ENCODE peak calls at places on chromosomes 3 and 15, in ten cellular contexts. M is fibroblast of the aortic adventitia, W is D721Med, C is B cell, N is BJ, V is kidney epithelial cell, O is A549, Y is mucosa of descending colon, K is breast epithelium, Q is cardiac fibroblast. D is an unnamed sample.

GRCh38 chr3:14565791-14566588 is 25.8 kb upstream of the GRIP2 start:
- DNase-seq in Y (no peak), O (no peak), Q (peak; percentile 27), K (no peak), C (no peak), W (no peak), N (no peak), M (peak; percentile 46), V (no peak), D (peak; percentile 28)

GRCh38 chr3:180808823-180809575 is 103.5 kb upstream of the FXR1 start:
- DNase-seq in C (no peak), Y (no peak), M (no peak), Q (no peak), N (no peak), W (no peak), O (no peak), V (no peak), K (no peak), D (no peak)

GRCh38 chr3:45640091-45640507 is 45.5 kb downstream of the LIMD1 start:
- DNase-seq in C (no peak), M (no peak), O (no peak), N (no peak), K (no peak), V (no peak), Q (no peak), Y (no peak), W (no peak), D (no peak)

GRCh38 chr3:171001957-171002694 is 24.4 kb downstream of the SLC2A2 start:
- DNase-seq in C (no peak), N (peak; percentile 37), K (no peak), M (peak; percentile 20), W (no peak), Y (no peak), V (peak; percentile 79), Q (peak; percentile 70), O (peak; percentile 95), D (no peak)

GRCh38 chr3:105253225-105253624 is 113.5 kb upstream of the ALCAM start:
- DNase-seq in N (no peak), O (no peak), W (no peak), M (peak; percentile 65), Y (no peak), K (no peak), V (no peak), C (no peak), Q (peak; percentile 9), D (no peak)

GRCh38 chr3:150746791-150747590 is 16.0 kb downstream of the SIAH2 start:
- DNase-seq in C (no peak), K (no peak), Q (peak; percentile 46), W (no peak), N (no peak), Y (no peak), M (no peak), V (no peak), O (no peak), D (no peak)

GRCh38 chr3:57556459-57557087 is 499 bp downstream of the PDE12 start:
- DNase-seq in Y (peak; percentile 67), V (no peak), N (no peak), C (no peak), W (peak; percentile 25), Q (no peak), M (no peak), O (no peak), K (no peak), D (no peak)

GRCh38 chr15:31489801-31490646 is 163.4 kb downstream of the KLF13 start:
- DNase-seq in Y (no peak), K (no peak), W (peak; percentile 65), C (peak; percentile 62), Q (peak; percentile 74), N (no peak), O (peak; percentile 75), V (no peak), M (peak; percentile 75), D (peak; percentile 72)

GRCh38 chr3:139020868-139021234 is at the start of gene PRR23B:
- DNase-seq in O (peak; percentile 12), Y (no peak), V (no peak), W (no peak), M (no peak), N (no peak), Q (no peak), C (no peak), K (no peak), D (no peak)

GRCh38 chr3:55891106-55891505 is 404.0 kb upstream of the WNT5A start:
- DNase-seq in W (no peak), M (no peak), N (no peak), Y (no peak), V (no peak), O (no peak), K (no peak), C (no peak), Q (no peak), D (no peak)

GRCh38 chr3:57557088-57557537 is 1.0 kb downstream of the PDE12 start:
- DNase-seq in Y (peak; percentile 53), M (peak; percentile 31), C (peak; percentile 46), O (peak; percentile 26), Q (peak; percentile 60), V (no peak), K (no peak), W (no peak), N (no peak), D (peak; percentile 48)

GRCh38 chr3:67646586-67647234 is 7.7 kb downstream of the SUCLG2 start:
- DNase-seq in N (no peak), K (no peak), C (no peak), M (peak; percentile 30), Q (peak; percentile 73), W (no peak), Y (no peak), O (peak; percentile 79), V (no peak), D (peak; percentile 91)

GRCh38 chr15:49423021-49423420 is at the start of gene FGF7:
- DNase-seq in V (no peak), Q (peak; percentile 19), N (no peak), W (no peak), M (peak; percentile 94), K (no peak), Y (no peak), O (no peak), C (no peak), D (no peak)

GRCh38 chr3:193872265-193872753 is 263.6 kb upstream of the HES1 start:
- DNase-seq in V (peak; percentile 98), K (peak; percentile 61), Y (no peak), W (no peak), O (peak; percentile 77), N (peak; percentile 79), M (peak; percentile 94), Q (peak; percentile 96), C (peak; percentile 20), D (peak; percentile 99)

GRCh38 chr15:45372032-45372995 is 6.0 kb downstream of the GATM start:
- DNase-seq in O (no peak), N (no peak), W (no peak), M (no peak), C (no peak), K (no peak), Q (no peak), Y (no peak), V (no peak), D (no peak)

GRCh38 chr3:48416091-48416505 is 13.8 kb downstream of the PLXNB1 start:
- DNase-seq in V (no peak), K (no peak), W (no peak), C (no peak), Q (no peak), M (no peak), Y (peak; percentile 33), N (no peak), O (no peak), D (no peak)

GRCh38 chr3:46867550-46867898 is 4.3 kb upstream of the MYL3 start:
- DNase-seq in Q (peak; percentile 32), W (no peak), O (no peak), N (no peak), K (peak; percentile 74), M (peak; percentile 60), Y (peak; percentile 67), C (no peak), V (no peak), D (no peak)

GRCh38 chr3:130384547-130384946 is 39.1 kb downstream of the COL6A5 start:
- DNase-seq in M (no peak), C (no peak), V (peak; percentile 63), N (no peak), Q (no peak), K (no peak), W (no peak), Y (no peak), O (no peak), D (no peak)

GRCh38 chr15:28995721-28996120 is 109.9 kb downstream of the APBA2 start:
- DNase-seq in W (no peak), V (no peak), K (no peak), M (no peak), Y (no peak), Q (no peak), N (no peak), C (no peak), O (no peak), D (no peak)

GRCh38 chr3:101423984-101424888 is 88.8 kb downstream of the SENP7 start:
- DNase-seq in O (no peak), C (no peak), W (no peak), Q (no peak), V (no peak), K (no peak), Y (no peak), N (no peak), M (no peak), D (no peak)
- TF ChIP-seq CTCF in O (no peak), C (no peak), W (no peak), Q (no peak), V (no peak), K (no peak), Y (no peak), N (no peak), M (no peak), D (no peak)

DNA sequence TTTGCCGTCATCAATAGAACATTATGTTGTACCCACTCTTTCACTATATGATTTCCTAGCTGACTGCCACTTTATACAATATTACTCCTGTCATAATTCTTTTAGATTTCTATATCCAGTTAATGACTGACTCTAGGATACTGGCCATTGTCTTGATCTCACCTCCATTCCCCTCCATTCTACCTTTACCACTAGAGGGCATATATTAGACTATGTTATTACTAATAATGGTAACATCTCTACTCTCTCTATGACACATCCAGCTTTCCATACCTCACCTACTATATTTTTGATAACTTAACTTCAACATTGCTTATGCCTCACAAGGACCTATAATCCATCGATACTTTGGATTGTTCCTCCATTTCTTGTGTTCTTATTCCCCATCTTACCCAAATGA is 31.4 kb upstream of the POU1F1 start:
- DNase-seq in M (no peak), W (no peak), Q (no peak), V (no peak), C (no peak), O (no peak), K (no peak), Y (no peak), N (no peak), D (no peak)
- TF ChIP-seq CTCF in M (no peak), W (no peak), Q (peak; percentile 38), V (no peak), C (peak; percentile 29), O (no peak), K (no peak), Y (no peak), N (peak; percentile 14), D (no peak)

GRCh38 chr15:35068861-35069260 is 16.2 kb downstream of the NANOGP8 start:
- DNase-seq in C (no peak), O (no peak), N (no peak), W (no peak), Q (no peak), M (no peak), V (no peak), Y (no peak), K (no peak), D (no peak)
- TF ChIP-seq CTCF in C (no peak), O (no peak), N (no peak), W (no peak), Q (no peak), M (no peak), V (no peak), Y (no peak), K (no peak), D (no peak)

GRCh38 chr15:85414495-85414894 is 34.1 kb downstream of the AKAP13 start:
- DNase-seq in V (no peak), N (no peak), W (no peak), K (no peak), Y (no peak), Q (peak; percentile 63), C (peak; percentile 59), M (peak; percentile 70), O (peak; percentile 52), D (peak; percentile 46)
- TF ChIP-seq CTCF in V (no peak), N (peak; percentile 12), W (no peak), K (no peak), Y (no peak), Q (peak; percentile 7), C (peak; percentile 63), M (no peak), O (peak; percentile 61), D (no peak)

D was measured in MCF 10A.